ENCODE peak calls at places on chromosomes 4 and X, in four cellular contexts. One of them, this sample, is unnamed.
A peak's percentile ranks its signal among the peaks of the same experiment; 100 is the strongest.

GRCh38 chr4:141041021-141041476 is 92.2 kb downstream of the RNF150 start:
- DNase-seq in GM23248: peak; percentile 28
- DNase-seq in CD4-positive, CD25-positive, alpha-beta regulatory T cell: no peak
- DNase-seq in neural progenitor cell: no peak
- DNase-seq in this sample: no peak

GRCh38 chrX:66110112-66110511 is 53.9 kb upstream of the HEPH start:
- DNase-seq in neural progenitor cell: peak; percentile 9
- DNase-seq in GM23248: peak; percentile 49
- DNase-seq in CD4-positive, CD25-positive, alpha-beta regulatory T cell: peak; percentile 28
- DNase-seq in this sample: no peak

GRCh38 chr4:100894339-100894870 is 376.6 kb upstream of the EMCN start:
- DNase-seq in neural progenitor cell: no peak
- DNase-seq in CD4-positive, CD25-positive, alpha-beta regulatory T cell: no peak
- DNase-seq in GM23248: no peak
- DNase-seq in this sample: no peak

GRCh38 chr4:53374777-53375258 is 2.6 kb upstream of the FIP1L1 start:
- DNase-seq in neural progenitor cell: no peak
- DNase-seq in GM23248: no peak
- DNase-seq in CD4-positive, CD25-positive, alpha-beta regulatory T cell: no peak
- DNase-seq in this sample: no peak

GRCh38 chr4:103306870-103307345 is 108.8 kb upstream of the CENPE start:
- DNase-seq in GM23248: peak; percentile 8
- DNase-seq in neural progenitor cell: peak; percentile 5
- DNase-seq in CD4-positive, CD25-positive, alpha-beta regulatory T cell: no peak
- DNase-seq in this sample: no peak

GRCh38 chr4:140237616-140238352 is 83.8 kb upstream of the MAML3 start:
- DNase-seq in neural progenitor cell: peak; percentile 93
- DNase-seq in CD4-positive, CD25-positive, alpha-beta regulatory T cell: no peak
- DNase-seq in GM23248: peak; percentile 95
- DNase-seq in this sample: no peak

GRCh38 chrX:107935200-107935599 is 47.0 kb downstream of the TEX13B start:
- DNase-seq in GM23248: peak; percentile 43
- DNase-seq in neural progenitor cell: no peak
- DNase-seq in CD4-positive, CD25-positive, alpha-beta regulatory T cell: no peak
- DNase-seq in this sample: no peak

GRCh38 chr4:17560065-17560673 is 16.8 kb upstream of the LAP3 start:
- DNase-seq in neural progenitor cell: no peak
- DNase-seq in GM23248: no peak
- DNase-seq in CD4-positive, CD25-positive, alpha-beta regulatory T cell: no peak
- DNase-seq in this sample: no peak

GRCh38 chr4:100187781-100188180 is 2.5 kb downstream of the DDIT4L start:
- DNase-seq in GM23248: no peak
- DNase-seq in neural progenitor cell: no peak
- DNase-seq in CD4-positive, CD25-positive, alpha-beta regulatory T cell: no peak
- DNase-seq in this sample: no peak

GRCh38 chr4:81606796-81607550 is 135.3 kb upstream of the RASGEF1B start:
- DNase-seq in CD4-positive, CD25-positive, alpha-beta regulatory T cell: no peak
- DNase-seq in neural progenitor cell: no peak
- DNase-seq in GM23248: peak; percentile 41
- DNase-seq in this sample: no peak

GRCh38 chrX:63428348-63428747 is 77.2 kb upstream of the SPIN4 start:
- DNase-seq in CD4-positive, CD25-positive, alpha-beta regulatory T cell: no peak
- DNase-seq in GM23248: peak; percentile 0
- DNase-seq in neural progenitor cell: no peak
- DNase-seq in this sample: no peak

GRCh38 chr4:77819409-77819835 is 254 bp upstream of the CNOT6L start:
- DNase-seq in neural progenitor cell: no peak
- DNase-seq in GM23248: peak; percentile 82
- DNase-seq in CD4-positive, CD25-positive, alpha-beta regulatory T cell: no peak
- DNase-seq in this sample: no peak
- H3K4me1 ChIP-seq in neural progenitor cell: peaks cover 8% of the 10 kb centered on the region
- H3K4me1 ChIP-seq in GM23248: peaks cover 19% of the 10 kb centered on the region
- H3K4me1 ChIP-seq in CD4-positive, CD25-positive, alpha-beta regulatory T cell: peaks cover 58% of the 10 kb centered on the region
- H3K4me1 ChIP-seq in this sample: peaks cover 50% of the 10 kb centered on the region

GRCh38 chr4:184310881-184311709 is 93.4 kb upstream of the ENPP6 start:
- DNase-seq in GM23248: no peak
- DNase-seq in CD4-positive, CD25-positive, alpha-beta regulatory T cell: no peak
- DNase-seq in neural progenitor cell: no peak
- DNase-seq in this sample: no peak
- H3K4me1 ChIP-seq in GM23248: no peaks in the 10 kb centered on the region
- H3K4me1 ChIP-seq in CD4-positive, CD25-positive, alpha-beta regulatory T cell: peaks cover 15% of the 10 kb centered on the region
- H3K4me1 ChIP-seq in neural progenitor cell: no peaks in the 10 kb centered on the region
- H3K4me1 ChIP-seq in this sample: peaks cover 24% of the 10 kb centered on the region

GRCh38 chrX:2697741-2698294 is 6.7 kb downstream of the CD99 start:
- DNase-seq in neural progenitor cell: no peak
- DNase-seq in CD4-positive, CD25-positive, alpha-beta regulatory T cell: no peak
- DNase-seq in GM23248: no peak
- DNase-seq in this sample: no peak

GRCh38 chrX:2696698-2697215 is 5.7 kb downstream of the CD99 start:
- DNase-seq in GM23248: peak; percentile 96
- DNase-seq in CD4-positive, CD25-positive, alpha-beta regulatory T cell: peak; percentile 86
- DNase-seq in neural progenitor cell: no peak
- DNase-seq in this sample: peak; percentile 42

GRCh38 chrX:2699959-2700358 is 8.9 kb downstream of the CD99 start:
- DNase-seq in neural progenitor cell: no peak
- DNase-seq in CD4-positive, CD25-positive, alpha-beta regulatory T cell: no peak
- DNase-seq in GM23248: no peak
- DNase-seq in this sample: no peak

GRCh38 chrX:2697306-2697705 is 6.2 kb downstream of the CD99 start:
- DNase-seq in neural progenitor cell: no peak
- DNase-seq in GM23248: peak; percentile 40
- DNase-seq in CD4-positive, CD25-positive, alpha-beta regulatory T cell: no peak
- DNase-seq in this sample: no peak

DNA sequence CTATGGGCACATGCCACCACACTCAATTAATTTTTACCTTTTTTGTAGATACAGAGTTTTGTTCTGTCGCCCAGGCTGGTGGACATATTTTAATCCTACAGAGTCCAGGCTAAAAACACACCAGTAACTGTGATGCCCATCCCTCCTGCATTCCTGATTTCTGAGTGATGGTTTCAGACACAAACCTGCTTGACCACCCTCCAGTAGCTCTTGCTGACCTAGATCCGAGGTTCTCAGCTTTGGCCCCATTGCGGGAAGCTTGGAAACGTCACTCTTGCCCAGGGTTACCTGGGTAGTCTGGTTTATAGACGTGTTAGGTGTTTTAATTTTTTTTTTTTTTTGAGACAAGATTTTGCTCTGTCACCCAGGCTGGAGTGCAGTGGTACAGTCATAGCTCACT is 7.5 kb downstream of the CD99 start:
- DNase-seq in GM23248: no peak
- DNase-seq in neural progenitor cell: no peak
- DNase-seq in CD4-positive, CD25-positive, alpha-beta regulatory T cell: no peak
- DNase-seq in this sample: no peak
- H3K4me1 ChIP-seq in GM23248: peaks cover 54% of the 10 kb centered on the region
- H3K4me1 ChIP-seq in neural progenitor cell: no peaks in the 10 kb centered on the region
- H3K4me1 ChIP-seq in CD4-positive, CD25-positive, alpha-beta regulatory T cell: peaks cover 91% of the 10 kb centered on the region
- H3K4me1 ChIP-seq in this sample: peaks cover 81% of the 10 kb centered on the region

GRCh38 chr4:78647272-78647671 is 95.7 kb downstream of the ANXA3 start:
- DNase-seq in CD4-positive, CD25-positive, alpha-beta regulatory T cell: no peak
- DNase-seq in neural progenitor cell: no peak
- DNase-seq in GM23248: no peak
- DNase-seq in this sample: no peak

GRCh38 chr4:78645853-78646757 is 94.5 kb downstream of the ANXA3 start:
- DNase-seq in CD4-positive, CD25-positive, alpha-beta regulatory T cell: no peak
- DNase-seq in GM23248: peak; percentile 95
- DNase-seq in neural progenitor cell: no peak
- DNase-seq in this sample: no peak

GRCh38 chr4:78651250-78651860 is 99.8 kb downstream of the ANXA3 start:
- DNase-seq in GM23248: no peak
- DNase-seq in neural progenitor cell: no peak
- DNase-seq in CD4-positive, CD25-positive, alpha-beta regulatory T cell: no peak
- DNase-seq in this sample: no peak

GRCh38 chr4:78650106-78651021 is 98.8 kb downstream of the ANXA3 start:
- DNase-seq in CD4-positive, CD25-positive, alpha-beta regulatory T cell: no peak
- DNase-seq in GM23248: peak; percentile 89
- DNase-seq in neural progenitor cell: no peak
- DNase-seq in this sample: no peak

GRCh38 chr4:78648639-78649363 is 97.2 kb downstream of the ANXA3 start:
- DNase-seq in CD4-positive, CD25-positive, alpha-beta regulatory T cell: no peak
- DNase-seq in neural progenitor cell: no peak
- DNase-seq in GM23248: no peak
- DNase-seq in this sample: no peak
- H3K4me1 ChIP-seq in CD4-positive, CD25-positive, alpha-beta regulatory T cell: no peaks in the 10 kb centered on the region
- H3K4me1 ChIP-seq in neural progenitor cell: no peaks in the 10 kb centered on the region
- H3K4me1 ChIP-seq in GM23248: peaks cover 70% of the 10 kb centered on the region
- H3K4me1 ChIP-seq in this sample: no peaks in the 10 kb centered on the region

DNA sequence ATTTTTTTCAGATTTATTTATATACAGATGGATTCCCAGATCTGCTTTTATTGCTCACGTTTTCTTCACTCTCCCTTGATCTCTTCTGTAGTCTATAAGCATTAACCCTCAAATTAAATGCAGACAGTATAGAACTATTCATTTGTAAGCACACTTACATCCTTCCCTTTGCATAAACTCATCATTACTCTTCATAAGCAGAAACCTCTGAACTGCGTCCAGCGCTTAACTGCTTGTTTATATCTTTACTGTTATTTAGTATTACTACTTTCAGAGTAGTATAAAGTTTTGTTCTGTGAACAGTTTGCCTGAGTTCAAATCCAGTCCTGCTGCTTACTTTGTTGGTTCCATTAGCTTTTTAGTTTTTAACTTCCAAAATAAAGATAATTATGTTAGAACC is 132.9 kb downstream of the STIM2 start:
- DNase-seq in neural progenitor cell: no peak
- DNase-seq in GM23248: no peak
- DNase-seq in CD4-positive, CD25-positive, alpha-beta regulatory T cell: no peak
- DNase-seq in this sample: no peak
- H3K4me1 ChIP-seq in neural progenitor cell: peaks cover 6% of the 10 kb centered on the region
- H3K4me1 ChIP-seq in GM23248: peaks cover 13% of the 10 kb centered on the region
- H3K4me1 ChIP-seq in CD4-positive, CD25-positive, alpha-beta regulatory T cell: peaks cover 13% of the 10 kb centered on the region
- H3K4me1 ChIP-seq in this sample: peaks cover 43% of the 10 kb centered on the region

GRCh38 chr4:122766950-122767349 is 34.4 kb downstream of the BBS12 start:
- DNase-seq in GM23248: no peak
- DNase-seq in CD4-positive, CD25-positive, alpha-beta regulatory T cell: no peak
- DNase-seq in neural progenitor cell: no peak
- DNase-seq in this sample: no peak

GRCh38 chr4:122764071-122764807 is 31.7 kb downstream of the BBS12 start:
- DNase-seq in GM23248: peak; percentile 71
- DNase-seq in neural progenitor cell: no peak
- DNase-seq in CD4-positive, CD25-positive, alpha-beta regulatory T cell: no peak
- DNase-seq in this sample: no peak

GRCh38 chr4:122766353-122766705 is 33.8 kb downstream of the BBS12 start:
- DNase-seq in neural progenitor cell: no peak
- DNase-seq in GM23248: no peak
- DNase-seq in CD4-positive, CD25-positive, alpha-beta regulatory T cell: no peak
- DNase-seq in this sample: no peak

GRCh38 chr4:122764808-122765189 is 32.3 kb downstream of the BBS12 start:
- DNase-seq in neural progenitor cell: no peak
- DNase-seq in GM23248: peak; percentile 93
- DNase-seq in CD4-positive, CD25-positive, alpha-beta regulatory T cell: no peak
- DNase-seq in this sample: no peak

GRCh38 chr4:122765702-122766352 is 33.3 kb downstream of the BBS12 start:
- DNase-seq in GM23248: peak; percentile 94
- DNase-seq in CD4-positive, CD25-positive, alpha-beta regulatory T cell: no peak
- DNase-seq in neural progenitor cell: no peak
- DNase-seq in this sample: no peak
- H3K4me1 ChIP-seq in GM23248: peaks cover 42% of the 10 kb centered on the region
- H3K4me1 ChIP-seq in CD4-positive, CD25-positive, alpha-beta regulatory T cell: no peaks in the 10 kb centered on the region
- H3K4me1 ChIP-seq in neural progenitor cell: peaks cover 30% of the 10 kb centered on the region
- H3K4me1 ChIP-seq in this sample: peaks cover 12% of the 10 kb centered on the region

This sample was measured in CD8-positive, alpha-beta T cell.